ENCODE peak calls at places on chromosomes 3 and 15, in seven cellular contexts. M, U, D, S, K, J and E are unnamed samples.

GRCh38 chr3:8077126-8077525 is 424.5 kb upstream of the LMCD1 start:
- DNase-seq in M (no peak), U (no peak), D (no peak), S (no peak), K (no peak), J (no peak), E (no peak)

GRCh38 chr3:120497813-120498212 is 47.0 kb upstream of the FSTL1 start:
- DNase-seq in M (no peak), U (no peak), D (no peak), S (no peak), K (no peak), J (no peak), E (no peak)

GRCh38 chr15:69994429-69995201 is 103.1 kb downstream of the TLE3 start:
- DNase-seq in M (no peak), U (no peak), D (no peak), S (no peak), K (no peak), J (no peak), E (no peak)

GRCh38 chr3:156615592-156616173 is 58.7 kb upstream of the TIPARP start:
- DNase-seq in M (no peak), U (no peak), D (peak), S (no peak), K (no peak), J (no peak), E (no peak)

GRCh38 chr3:134018850-134019249 is 10.9 kb downstream of the SLCO2A1 start:
- DNase-seq in M (no peak), U (no peak), D (no peak), S (no peak), K (no peak), J (no peak), E (no peak)

GRCh38 chr3:71271616-71272015 is 311.9 kb downstream of the FOXP1 start:
- DNase-seq in M (no peak), U (no peak), D (no peak), S (no peak), K (no peak), J (no peak), E (no peak)

GRCh38 chr15:60444289-60444912 is 34.5 kb downstream of the ICE2 start:
- DNase-seq in M (no peak), U (no peak), D (peak), S (no peak), K (no peak), J (no peak), E (no peak)

GRCh38 chr3:34012102-34012461 is 213.7 kb downstream of the PDCD6IP start:
- DNase-seq in M (no peak), U (peak), D (peak), S (no peak), K (no peak), J (no peak), E (no peak)

GRCh38 chr3:33786565-33787327 is 11.7 kb upstream of the PDCD6IP start:
- DNase-seq in M (no peak), U (no peak), D (peak), S (no peak), K (no peak), J (no peak), E (no peak)

GRCh38 chr15:68184616-68185470 is 20.3 kb downstream of the CALML4 start:
- DNase-seq in M (no peak), U (no peak), D (no peak), S (no peak), K (no peak), J (no peak), E (no peak)

GRCh38 chr3:54954019-54954418 is 26.2 kb upstream of the LRTM1 start:
- DNase-seq in M (no peak), U (peak), D (peak), S (no peak), K (no peak), J (no peak), E (no peak)

GRCh38 chr3:88219138-88219792 is 69.5 kb downstream of the C3orf38 start:
- DNase-seq in M (peak), U (peak), D (peak), S (no peak), K (no peak), J (no peak), E (no peak)
- TF ChIP-seq CTCF in M (peak), U (peak), D (peak), S (peak), K (no peak), J (no peak), E (no peak)

DNA sequence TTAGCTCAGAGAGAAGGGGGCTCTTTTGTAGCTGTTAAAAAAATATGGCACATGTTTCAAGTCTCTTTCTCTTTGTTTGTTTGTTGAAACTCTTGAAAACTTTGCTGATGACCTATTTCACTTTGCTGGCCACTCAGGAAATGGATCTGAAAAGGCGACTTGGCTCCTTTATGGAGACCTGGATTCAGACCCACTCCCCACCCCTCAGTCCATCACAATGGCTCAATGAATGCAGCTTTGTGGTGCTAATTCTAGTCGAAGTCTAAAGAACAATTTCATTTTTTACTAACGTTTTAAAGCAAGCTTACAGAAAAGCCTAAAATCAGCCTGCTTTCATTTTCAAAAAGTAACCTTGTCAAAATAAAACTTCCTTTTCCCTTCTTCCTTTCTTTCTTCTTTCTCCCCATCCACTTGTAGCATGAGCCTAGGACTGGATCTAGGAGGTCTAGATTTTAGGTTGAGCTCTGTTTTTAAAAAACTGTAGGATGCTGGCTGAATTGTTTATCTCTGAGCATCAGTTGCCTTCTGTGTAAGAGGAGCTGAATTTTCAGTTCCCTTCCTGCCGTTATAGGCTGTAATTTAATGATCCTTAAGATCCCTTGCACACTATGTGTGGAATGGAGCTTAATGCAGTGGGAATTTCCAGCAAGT is 165.5 kb upstream of the FEZF2 start:
- DNase-seq in M (no peak), U (no peak), D (no peak), S (no peak), K (no peak), J (no peak), E (no peak)
- TF ChIP-seq CTCF in M (no peak), U (no peak), D (no peak), S (no peak), K (no peak), J (no peak), E (no peak)

GRCh38 chr3:151216641-151217040 is 13.6 kb upstream of the GPR171 start:
- DNase-seq in M (no peak), U (no peak), D (peak), S (no peak), K (no peak), J (no peak), E (no peak)
- TF ChIP-seq CTCF in M (no peak), U (no peak), D (no peak), S (no peak), K (no peak), J (no peak), E (no peak)

GRCh38 chr3:58824285-58824684 is 157.7 kb upstream of the FAM3D start:
- DNase-seq in M (peak), U (peak), D (peak), S (no peak), K (no peak), J (no peak), E (no peak)
- TF ChIP-seq CTCF in M (peak), U (peak), D (peak), S (peak), K (no peak), J (no peak), E (no peak)

DNA sequence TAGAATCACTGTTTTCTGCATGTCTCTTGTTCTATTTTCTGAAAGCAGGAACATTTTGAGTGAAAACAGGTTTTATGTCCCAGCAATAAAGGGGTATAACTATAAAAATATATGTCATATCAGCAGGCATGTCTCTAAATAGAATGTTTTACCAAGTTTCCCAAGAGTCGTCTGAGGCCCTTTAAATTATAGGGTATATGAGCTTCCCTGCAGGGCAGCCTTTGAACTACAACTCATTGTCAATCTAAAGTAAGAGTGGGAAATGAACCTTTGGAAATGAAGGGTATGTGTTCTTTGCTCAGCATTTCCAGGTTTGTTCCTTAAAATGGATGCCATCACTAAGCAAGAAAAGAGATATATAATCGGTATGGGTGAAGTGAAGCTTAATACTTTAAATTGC is 138.6 kb downstream of the LSAMP start:
- DNase-seq in M (no peak), U (no peak), D (no peak), S (no peak), K (no peak), J (no peak), E (no peak)
- TF ChIP-seq CTCF in M (peak), U (no peak), D (peak), S (no peak), K (no peak), J (no peak), E (no peak)